ENCODE peak calls at places on chromosomes 13 and 19, in four cellular contexts. B is spleen; W is CD8-positive, alpha-beta T cell; D is prostate gland. K is an unnamed sample.

GRCh38 chr13:109788372-109789195 is 2.2 kb upstream of the IRS2 start:
- DNase-seq in D (no peak), B (no peak), W (no peak), K (no peak)

GRCh38 chr19:16627928-16628182 is 149 bp downstream of the MED26 start:
- DNase-seq in W (no peak), D (no peak), B (no peak), K (no peak)

GRCh38 chr13:114112826-114113322 is 19.5 kb downstream of the RASA3 start:
- DNase-seq in D (no peak), W (no peak), B (peak; percentile 63), K (no peak)

GRCh38 chr19:11023635-11024168 is 62.9 kb downstream of the SMARCA4 start:
- DNase-seq in D (no peak), W (no peak), B (no peak), K (no peak)

GRCh38 chr19:28537079-28537478 is 675.9 kb downstream of the UQCRFS1 start:
- DNase-seq in W (no peak), B (no peak), D (no peak), K (no peak)

GRCh38 chr19:30076101-30076551 is 134.1 kb downstream of the URI1 start:
- DNase-seq in D (no peak), W (no peak), B (peak; percentile 57), K (no peak)

GRCh38 chr19:47421844-47422395 is 2.6 kb upstream of the MEIS3 start:
- DNase-seq in W (no peak), D (no peak), B (no peak), K (no peak)

GRCh38 chr13:33494596-33495214 is 209.2 kb upstream of the STARD13 start:
- DNase-seq in D (no peak), B (no peak), W (no peak), K (no peak)

GRCh38 chr13:70755411-70755810 is 647.2 kb upstream of the KLHL1 start:
- DNase-seq in W (no peak), B (no peak), D (no peak), K (no peak)

DNA sequence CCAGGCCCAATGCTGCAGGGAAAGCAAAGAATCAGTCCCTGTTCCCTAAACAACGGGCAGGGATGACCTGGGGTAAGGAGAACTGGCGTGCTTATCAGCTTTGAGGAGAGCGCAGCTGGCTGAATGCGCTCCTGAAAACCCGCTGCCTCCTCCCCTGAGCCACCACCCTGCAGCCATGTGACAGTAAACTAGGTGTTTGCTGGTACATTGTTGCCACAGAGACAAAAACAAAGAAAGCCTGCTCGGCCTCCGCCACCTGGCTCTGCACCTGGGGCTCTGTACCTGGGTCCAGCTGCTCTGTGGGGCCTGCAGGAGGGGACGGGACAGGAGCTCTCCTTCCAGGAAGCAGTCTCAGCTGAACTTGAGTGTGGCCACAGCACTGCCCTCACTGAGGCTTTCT is 21.8 kb downstream of the MCF2L start:
- DNase-seq in W (no peak), D (peak; percentile 81), B (no peak), K (no peak)
- TF ChIP-seq CTCF in W (no peak), D (no peak), B (no peak), K (no peak)

DNA sequence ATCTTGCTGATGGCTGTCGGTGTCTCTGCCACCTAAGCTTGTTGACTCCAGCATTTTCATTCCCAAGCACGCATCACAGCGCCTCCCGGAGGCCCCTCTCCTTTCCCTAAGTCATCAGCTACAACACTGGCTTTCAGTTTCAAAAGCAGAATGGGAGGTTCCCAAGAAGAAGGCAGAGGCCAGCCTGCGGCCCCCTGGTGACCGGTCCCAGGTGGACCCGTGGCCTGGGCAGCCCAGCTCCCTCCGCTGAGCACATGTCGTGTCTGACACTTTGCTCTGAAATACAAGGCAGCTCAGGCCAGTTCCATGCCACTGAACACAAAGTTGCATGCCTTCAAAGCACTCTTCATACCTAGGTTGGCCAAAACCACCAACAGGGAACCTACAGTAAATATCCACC is 8.5 kb downstream of the MLLT1 start:
- DNase-seq in D (no peak), W (no peak), B (no peak), K (no peak)
- TF ChIP-seq CTCF in D (no peak), W (no peak), B (no peak), K (no peak)

DNA sequence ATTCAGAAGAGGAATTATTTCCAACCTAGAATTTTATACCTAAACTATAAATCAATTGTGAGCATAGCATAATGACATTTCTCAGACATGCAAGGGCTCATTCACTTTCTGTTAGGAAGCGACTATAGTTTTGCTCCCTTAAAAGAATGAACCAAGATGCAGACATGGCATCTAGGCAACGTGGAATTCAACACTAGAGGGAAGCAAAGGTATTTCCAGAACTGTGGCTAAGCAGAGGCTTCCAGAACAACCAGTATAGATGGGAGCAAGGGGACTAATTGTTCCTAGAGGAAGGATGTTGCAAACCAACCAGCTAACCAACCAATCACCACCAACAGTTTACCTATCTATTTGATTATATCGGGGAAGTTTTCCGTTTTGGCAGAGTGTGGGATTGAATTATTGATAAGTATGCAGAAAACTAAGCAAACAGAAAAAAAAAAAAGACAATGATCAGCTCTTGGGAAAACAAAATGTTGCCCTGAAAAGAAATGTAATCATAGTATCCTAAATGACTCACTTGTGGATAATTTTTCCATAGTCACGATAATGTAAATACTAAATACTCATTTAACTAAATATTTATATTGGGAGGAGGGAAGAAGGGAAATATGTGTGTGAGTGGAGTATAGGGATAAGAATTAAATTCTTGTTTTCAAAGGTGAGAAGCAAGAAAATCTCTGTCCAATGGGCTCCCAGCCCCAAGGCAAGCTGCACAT is 21.1 kb downstream of the ARL11 start:
- DNase-seq in D (no peak), B (no peak), W (no peak), K (no peak)
- TF ChIP-seq CTCF in D (no peak), B (no peak), W (no peak), K (no peak)

DNA sequence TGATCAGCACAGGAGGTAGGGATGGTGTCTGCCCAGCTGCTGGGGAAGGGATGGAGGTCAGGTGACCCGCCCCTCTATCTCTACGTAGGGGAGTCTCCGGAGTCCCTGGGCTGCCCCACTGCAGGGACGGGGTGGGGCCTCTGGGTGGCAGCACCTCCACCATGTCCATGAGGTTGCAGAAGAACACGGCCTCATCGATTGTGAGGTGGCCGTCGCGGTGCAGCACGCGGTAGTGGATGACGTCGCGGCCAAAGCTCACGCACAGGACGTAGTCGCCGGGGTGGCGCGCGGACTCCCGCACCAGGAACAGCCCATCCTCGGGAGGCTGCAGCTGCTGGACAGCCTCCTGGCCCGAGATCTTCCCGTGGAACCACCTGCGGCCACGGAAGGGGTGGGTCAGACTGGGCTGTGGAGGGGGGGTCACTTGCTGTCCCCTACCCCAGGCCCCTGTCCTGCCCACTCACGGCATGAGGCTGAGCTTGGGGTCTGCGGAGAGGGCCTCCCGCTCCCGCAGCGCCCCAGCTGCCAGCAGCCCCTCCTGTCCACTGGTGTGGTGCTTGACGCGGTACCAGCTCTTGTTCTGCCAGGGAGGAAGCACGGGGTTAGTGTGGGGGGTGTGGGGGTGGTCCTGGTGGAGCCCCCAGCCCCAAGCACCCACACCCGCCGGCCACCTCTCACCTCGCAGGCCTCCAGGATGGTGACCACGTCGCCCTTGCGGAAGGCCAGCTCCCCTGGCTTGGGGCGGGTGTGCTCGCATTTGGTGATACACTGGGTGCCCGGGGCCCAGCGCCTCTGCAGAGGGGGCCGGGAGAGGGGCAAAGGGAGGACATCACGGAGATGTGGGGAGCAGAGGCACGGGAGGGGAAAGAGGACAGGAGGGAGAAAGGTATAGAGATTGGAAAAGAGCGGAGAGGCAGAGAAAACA is 2.3 kb downstream of the MATK start:
- DNase-seq in D (no peak), W (peak; percentile 68), B (peak; percentile 76), K (peak; percentile 29)
- TF ChIP-seq CTCF in D (no peak), W (peak; percentile 50), B (peak; percentile 25), K (peak; percentile 12)

GRCh38 chr19:18274776-18275356 is 614 bp upstream of the IQCN start:
- DNase-seq in B (peak; percentile 83), D (peak; percentile 88), W (no peak), K (no peak)
- TF ChIP-seq CTCF in B (no peak), D (no peak), W (no peak), K (no peak)

GRCh38 chr13:20035130-20035529 is 76.6 kb downstream of the ZMYM2 start:
- DNase-seq in W (no peak), D (no peak), B (no peak), K (no peak)
- TF ChIP-seq CTCF in W (no peak), D (no peak), B (no peak), K (no peak)

GRCh38 chr13:87867426-87867825 is 196.3 kb downstream of the SLITRK5 start:
- DNase-seq in W (no peak), B (no peak), D (no peak), K (no peak)

GRCh38 chr13:87878706-87879105 is 207.5 kb downstream of the SLITRK5 start:
- DNase-seq in D (no peak), B (no peak), W (no peak), K (no peak)

GRCh38 chr13:87877477-87877876 is 206.3 kb downstream of the SLITRK5 start:
- DNase-seq in D (no peak), W (no peak), B (no peak), K (no peak)

GRCh38 chr13:87872813-87873212 is 201.6 kb downstream of the SLITRK5 start:
- DNase-seq in B (no peak), W (no peak), D (no peak), K (no peak)
- TF ChIP-seq CTCF in B (no peak), W (no peak), D (no peak), K (no peak)

DNA sequence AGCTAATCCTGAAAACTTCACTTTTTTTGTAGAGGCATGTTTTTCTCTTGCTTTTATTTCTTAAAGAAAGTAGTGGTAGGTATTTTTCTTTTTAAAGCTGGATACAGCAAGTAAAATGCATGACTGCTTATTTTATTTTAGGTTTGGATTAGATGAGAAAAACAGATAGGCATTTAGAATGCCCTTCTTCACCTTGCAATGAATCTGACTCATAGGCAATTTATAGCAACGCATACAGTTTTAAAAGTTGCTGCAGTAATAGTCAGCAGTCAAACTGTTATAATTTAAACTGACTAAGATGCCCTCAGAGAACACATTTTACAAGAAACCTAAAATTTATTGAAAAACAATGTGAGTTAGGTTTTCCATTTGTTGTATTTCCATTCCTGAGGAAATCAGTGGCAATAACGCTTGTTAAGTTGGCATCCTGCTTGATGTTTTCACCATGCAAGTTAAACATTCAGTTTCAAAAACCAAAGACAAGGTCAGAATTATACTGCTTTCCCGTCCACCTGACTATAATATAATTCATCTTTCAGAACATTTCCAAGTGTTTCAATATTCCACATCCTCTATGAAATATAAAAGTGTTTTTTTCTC is 1128.2 kb upstream of the PCDH9 start:
- DNase-seq in D (no peak), B (no peak), W (no peak), K (no peak)
- TF ChIP-seq CTCF in D (no peak), B (no peak), W (no peak), K (no peak)

DNA sequence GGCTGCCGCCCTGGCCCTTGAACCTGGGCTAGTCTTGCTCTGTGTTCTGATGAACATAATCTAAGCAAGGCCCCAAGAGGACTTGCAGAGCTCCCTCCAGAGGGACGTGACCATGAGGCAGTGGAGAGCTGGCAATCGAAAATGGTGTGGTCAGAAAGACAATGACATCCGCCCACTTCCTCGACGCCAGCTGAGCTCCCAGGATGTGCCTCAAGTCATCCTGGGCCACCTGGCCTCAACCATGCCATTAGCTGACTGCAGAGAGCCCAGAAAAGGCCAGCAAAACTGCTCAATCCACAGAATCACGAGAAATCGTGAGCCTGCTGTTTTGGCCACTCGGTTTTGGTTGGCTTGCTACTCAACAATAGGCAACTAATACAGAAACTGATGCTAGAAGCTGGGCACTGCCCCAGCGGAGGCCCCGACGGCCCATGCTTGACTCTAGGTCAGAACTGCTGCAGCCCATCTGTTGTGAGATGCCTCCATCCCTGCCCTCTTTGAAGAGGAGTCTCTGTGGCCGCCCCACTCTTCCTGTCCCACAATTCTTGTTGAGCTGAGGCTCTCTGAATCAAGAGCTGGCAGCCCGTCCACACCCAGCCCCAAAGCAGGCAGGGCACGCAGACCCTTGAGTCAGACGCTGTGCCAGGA is 53.3 kb downstream of the STK24 start:
- DNase-seq in B (no peak), W (no peak), D (no peak), K (no peak)
- TF ChIP-seq CTCF in B (no peak), W (no peak), D (no peak), K (no peak)

K was measured in CD4-positive, alpha-beta T cell.